ENCODE peak calls at places on chromosomes 11 and 22, in five cellular contexts. H is HuH-7; P is activated T-cell treated with anti-CD3 and anti-CD28 coated beads, Interleukin-2, amount 50 U/mL, for 1 hour; S is NCI-H460; U is HS-27A. T is an unnamed sample.

GRCh38 chr11:12275818-12276217 is 101.6 kb upstream of the PARVA start:
- DNase-seq in U (no peak), P (no peak), H (no peak), S (no peak), T (no peak)

GRCh38 chr11:10478574-10479550 is 23.8 kb downstream of the AMPD3 start:
- DNase-seq in S (no peak), P (no peak), H (no peak), U (no peak), T (peak)

GRCh38 chr22:37012262-37012904 is 6.9 kb downstream of the TST start:
- DNase-seq in P (no peak), U (no peak), H (no peak), S (no peak), T (peak)

GRCh38 chr11:6468712-6469495 is 4.8 kb downstream of the TRIM3 start:
- DNase-seq in H (peak), P (no peak), S (no peak), U (no peak), T (peak)

GRCh38 chr11:62005231-62005661 is 37.8 kb upstream of the FTH1 start:
- DNase-seq in S (no peak), U (no peak), P (no peak), H (no peak), T (no peak)

GRCh38 chr11:57491371-57492061 is 24.0 kb downstream of the SLC43A1 start:
- DNase-seq in U (no peak), S (no peak), H (peak), P (peak), T (no peak)

GRCh38 chr22:30922151-30922611 is 46.4 kb downstream of the MORC2 start:
- DNase-seq in S (no peak), P (peak), U (no peak), H (no peak), T (peak)

GRCh38 chr11:78192911-78193341 is 4.2 kb downstream of the USP35 start:
- DNase-seq in H (no peak), S (no peak), P (no peak), U (no peak), T (no peak)

GRCh38 chr11:9265211-9266131 is at the start of gene DENND5A:
- DNase-seq in H (peak), U (peak), S (peak), P (peak), T (peak)

GRCh38 chr11:46345131-46345597 is 2.1 kb upstream of the DGKZ start:
- DNase-seq in U (no peak), P (no peak), H (no peak), S (no peak), T (no peak)

GRCh38 chr22:39097098-39098020 is at the start of gene APOBEC3H:
- DNase-seq in P (no peak), H (no peak), S (no peak), U (no peak), T (peak)

GRCh38 chr11:99015634-99016454 is 4.9 kb upstream of the CNTN5 start:
- DNase-seq in P (no peak), S (peak), H (peak), U (peak), T (peak)

GRCh38 chr22:46230262-46230901 is 19.7 kb downstream of the CDPF1 start:
- DNase-seq in U (no peak), H (no peak), S (no peak), P (no peak), T (peak)

GRCh38 chr11:16902979-16903378 is 111.2 kb downstream of the PLEKHA7 start:
- DNase-seq in S (no peak), P (no peak), H (no peak), U (no peak), T (no peak)

GRCh38 chr11:75986966-75987365 is 172.0 kb downstream of the UVRAG start:
- DNase-seq in U (no peak), H (no peak), P (no peak), S (no peak), T (no peak)

GRCh38 chr11:61923166-61924015 is 6.0 kb upstream of the RAB3IL1 start:
- DNase-seq in P (no peak), U (no peak), S (no peak), H (peak), T (no peak)

GRCh38 chr22:42655693-42656092 is 6.5 kb upstream of the CYB5R3 start:
- DNase-seq in U (no peak), H (no peak), S (no peak), P (no peak), T (no peak)

GRCh38 chr11:70861534-70861933 is 390.8 kb downstream of the SHANK2 start:
- DNase-seq in H (no peak), P (no peak), U (no peak), S (no peak), T (no peak)

GRCh38 chr22:41946360-41947180 is at the start of gene CENPM:
- DNase-seq in S (peak), U (peak), P (peak), H (peak), T (peak)

GRCh38 chr11:111960916-111961315 is 23.8 kb downstream of the DIXDC1 start:
- DNase-seq in S (no peak), P (no peak), U (no peak), H (no peak), T (no peak)

GRCh38 chr22:36287881-36288515 is 35.1 kb downstream of the APOL1 start:
- DNase-seq in U (no peak), S (no peak), H (no peak), P (no peak), T (no peak)

GRCh38 chr11:8100151-8100550 is 19.1 kb downstream of the TUB start:
- DNase-seq in S (no peak), U (no peak), P (no peak), H (no peak), T (no peak)

GRCh38 chr11:125348704-125349635 is 147.1 kb downstream of the FEZ1 start:
- DNase-seq in P (peak), S (peak), U (no peak), H (peak), T (peak)

GRCh38 chr11:69115586-69116560 is 39.9 kb upstream of the SMIM38 start:
- DNase-seq in U (no peak), H (no peak), P (no peak), S (peak), T (no peak)

GRCh38 chr11:72243567-72244316 is at the start of gene PHOX2A:
- DNase-seq in S (no peak), H (no peak), U (no peak), P (no peak), T (no peak)

GRCh38 chr11:34243620-34244493 is 114.0 kb downstream of the ABTB2 start:
- DNase-seq in U (peak), P (no peak), H (peak), S (peak), T (no peak)

GRCh38 chr11:29984544-29984943 is 32.3 kb downstream of the KCNA4 start:
- DNase-seq in H (no peak), P (no peak), S (no peak), U (no peak), T (no peak)

GRCh38 chr11:76033699-76034098 is 172.6 kb downstream of the WNT11 start:
- DNase-seq in H (no peak), S (no peak), U (no peak), P (no peak), T (no peak)

GRCh38 chr11:62665630-62666258 is 632 bp downstream of the CSKMT start:
- DNase-seq in H (no peak), S (no peak), U (no peak), P (peak), T (peak)

GRCh38 chr11:77672276-77672675 is 34.7 kb upstream of the CLNS1A start:
- DNase-seq in U (peak), H (no peak), P (no peak), S (no peak), T (peak)

GRCh38 chr11:134939905-134940304 is 527.9 kb upstream of the B3GAT1 start:
- DNase-seq in P (no peak), U (no peak), S (no peak), H (peak), T (no peak)

GRCh38 chr11:87296627-87297026 is 258.9 kb downstream of the TMEM135 start:
- DNase-seq in S (no peak), H (no peak), P (no peak), U (no peak), T (no peak)